ENCODE peak calls at places on chromosomes 1 and 21, in eight cellular contexts. One of them, this sample, is unnamed.

GRCh38 chr1:98203461-98203860 is 282.6 kb upstream of the DPYD start:
- DNase-seq in endothelial cell of umbilical vein: no peak
- DNase-seq in Peyer's patch: no peak
- DNase-seq in adrenal gland: no peak
- DNase-seq in vagina: no peak
- DNase-seq in GM12878: no peak
- DNase-seq in IMR-90: peak
- DNase-seq in GM12892: no peak
- DNase-seq in this sample: no peak

GRCh38 chr1:41925712-41926111 is 7.0 kb upstream of the HIVEP3 start:
- DNase-seq in endothelial cell of umbilical vein: no peak
- DNase-seq in Peyer's patch: no peak
- DNase-seq in adrenal gland: no peak
- DNase-seq in vagina: no peak
- DNase-seq in GM12878: no peak
- DNase-seq in IMR-90: peak
- DNase-seq in GM12892: no peak
- DNase-seq in this sample: peak

GRCh38 chr1:114627107-114627506 is 42.7 kb downstream of the DENND2C start:
- DNase-seq in endothelial cell of umbilical vein: no peak
- DNase-seq in Peyer's patch: no peak
- DNase-seq in adrenal gland: no peak
- DNase-seq in vagina: no peak
- DNase-seq in GM12878: no peak
- DNase-seq in IMR-90: no peak
- DNase-seq in GM12892: no peak
- DNase-seq in this sample: no peak

GRCh38 chr1:15885701-15886612 is 38.5 kb downstream of the SPEN start:
- DNase-seq in endothelial cell of umbilical vein: peak
- DNase-seq in Peyer's patch: peak
- DNase-seq in adrenal gland: peak
- DNase-seq in vagina: peak
- DNase-seq in GM12878: peak
- DNase-seq in IMR-90: peak
- DNase-seq in GM12892: no peak
- DNase-seq in this sample: peak

GRCh38 chr1:38347446-38348175 is 301.0 kb upstream of the POU3F1 start:
- DNase-seq in endothelial cell of umbilical vein: no peak
- DNase-seq in Peyer's patch: no peak
- DNase-seq in adrenal gland: no peak
- DNase-seq in vagina: no peak
- DNase-seq in GM12878: no peak
- DNase-seq in IMR-90: no peak
- DNase-seq in GM12892: no peak
- DNase-seq in this sample: no peak

GRCh38 chr1:114756009-114756892 is 1.5 kb downstream of the CSDE1 start:
- DNase-seq in endothelial cell of umbilical vein: no peak
- DNase-seq in Peyer's patch: no peak
- DNase-seq in adrenal gland: no peak
- DNase-seq in vagina: no peak
- DNase-seq in GM12878: peak
- DNase-seq in IMR-90: peak
- DNase-seq in GM12892: no peak
- DNase-seq in this sample: peak

GRCh38 chr1:47591801-47592200 is 154.0 kb downstream of the FOXD2 start:
- DNase-seq in endothelial cell of umbilical vein: no peak
- DNase-seq in Peyer's patch: no peak
- DNase-seq in adrenal gland: no peak
- DNase-seq in vagina: no peak
- DNase-seq in GM12878: no peak
- DNase-seq in IMR-90: no peak
- DNase-seq in GM12892: no peak
- DNase-seq in this sample: no peak

GRCh38 chr1:246155923-246156322 is 351.2 kb downstream of the SMYD3 start:
- DNase-seq in endothelial cell of umbilical vein: peak
- DNase-seq in Peyer's patch: no peak
- DNase-seq in adrenal gland: no peak
- DNase-seq in vagina: no peak
- DNase-seq in GM12878: no peak
- DNase-seq in IMR-90: peak
- DNase-seq in GM12892: no peak
- DNase-seq in this sample: no peak

GRCh38 chr1:51833700-51834099 is 44.8 kb downstream of the NRDC start:
- DNase-seq in endothelial cell of umbilical vein: no peak
- DNase-seq in Peyer's patch: no peak
- DNase-seq in adrenal gland: no peak
- DNase-seq in vagina: no peak
- DNase-seq in GM12878: no peak
- DNase-seq in IMR-90: peak
- DNase-seq in GM12892: no peak
- DNase-seq in this sample: no peak

GRCh38 chr1:170126691-170127090 is 19.1 kb upstream of the NTMT2 start:
- DNase-seq in endothelial cell of umbilical vein: no peak
- DNase-seq in Peyer's patch: no peak
- DNase-seq in adrenal gland: no peak
- DNase-seq in vagina: no peak
- DNase-seq in GM12878: peak
- DNase-seq in IMR-90: peak
- DNase-seq in GM12892: peak
- DNase-seq in this sample: peak

GRCh38 chr1:237684236-237684635 is 206.5 kb downstream of the ZP4 start:
- DNase-seq in endothelial cell of umbilical vein: no peak
- DNase-seq in Peyer's patch: no peak
- DNase-seq in adrenal gland: no peak
- DNase-seq in vagina: no peak
- DNase-seq in GM12878: no peak
- DNase-seq in IMR-90: peak
- DNase-seq in GM12892: no peak
- DNase-seq in this sample: no peak

GRCh38 chr1:178581351-178581951 is 68.5 kb downstream of the TEX35 start:
- DNase-seq in endothelial cell of umbilical vein: no peak
- DNase-seq in Peyer's patch: peak
- DNase-seq in adrenal gland: no peak
- DNase-seq in vagina: no peak
- DNase-seq in GM12878: peak
- DNase-seq in IMR-90: no peak
- DNase-seq in GM12892: no peak
- DNase-seq in this sample: no peak

GRCh38 chr21:29360799-29361765 is 62.4 kb downstream of the BACH1 start:
- DNase-seq in endothelial cell of umbilical vein: no peak
- DNase-seq in Peyer's patch: no peak
- DNase-seq in adrenal gland: no peak
- DNase-seq in vagina: peak
- DNase-seq in GM12878: no peak
- DNase-seq in IMR-90: peak
- DNase-seq in GM12892: no peak
- DNase-seq in this sample: peak

GRCh38 chr1:184854456-184855180 is 100.0 kb upstream of the EDEM3 start:
- DNase-seq in endothelial cell of umbilical vein: peak
- DNase-seq in Peyer's patch: no peak
- DNase-seq in adrenal gland: no peak
- DNase-seq in vagina: no peak
- DNase-seq in GM12878: no peak
- DNase-seq in IMR-90: peak
- DNase-seq in GM12892: no peak
- DNase-seq in this sample: peak

GRCh38 chr1:226874579-226875425 is 4.4 kb downstream of the PSEN2 start:
- DNase-seq in endothelial cell of umbilical vein: no peak
- DNase-seq in Peyer's patch: no peak
- DNase-seq in adrenal gland: no peak
- DNase-seq in vagina: peak
- DNase-seq in GM12878: no peak
- DNase-seq in IMR-90: no peak
- DNase-seq in GM12892: no peak
- DNase-seq in this sample: no peak

GRCh38 chr1:29521438-29521715 is 285.1 kb downstream of the PTPRU start:
- DNase-seq in endothelial cell of umbilical vein: no peak
- DNase-seq in Peyer's patch: no peak
- DNase-seq in adrenal gland: peak
- DNase-seq in vagina: no peak
- DNase-seq in GM12878: no peak
- DNase-seq in IMR-90: no peak
- DNase-seq in GM12892: no peak
- DNase-seq in this sample: no peak

GRCh38 chr1:173505401-173505800 is 28.3 kb downstream of the PRDX6 start:
- DNase-seq in endothelial cell of umbilical vein: no peak
- DNase-seq in Peyer's patch: no peak
- DNase-seq in adrenal gland: no peak
- DNase-seq in vagina: no peak
- DNase-seq in GM12878: no peak
- DNase-seq in IMR-90: peak
- DNase-seq in GM12892: no peak
- DNase-seq in this sample: no peak

GRCh38 chr1:2777428-2778219 is 23.9 kb downstream of the TTC34 start:
- DNase-seq in endothelial cell of umbilical vein: no peak
- DNase-seq in Peyer's patch: peak
- DNase-seq in adrenal gland: no peak
- DNase-seq in vagina: no peak
- DNase-seq in GM12878: no peak
- DNase-seq in IMR-90: no peak
- DNase-seq in GM12892: no peak
- DNase-seq in this sample: no peak

GRCh38 chr1:234632225-234632624 is 22.2 kb upstream of the IRF2BP2 start:
- DNase-seq in endothelial cell of umbilical vein: no peak
- DNase-seq in Peyer's patch: no peak
- DNase-seq in adrenal gland: no peak
- DNase-seq in vagina: no peak
- DNase-seq in GM12878: no peak
- DNase-seq in IMR-90: no peak
- DNase-seq in GM12892: no peak
- DNase-seq in this sample: no peak

GRCh38 chr1:56799605-56800398 is 19.4 kb downstream of the FYB2 start:
- DNase-seq in endothelial cell of umbilical vein: no peak
- DNase-seq in Peyer's patch: no peak
- DNase-seq in adrenal gland: no peak
- DNase-seq in vagina: no peak
- DNase-seq in GM12878: no peak
- DNase-seq in IMR-90: peak
- DNase-seq in GM12892: no peak
- DNase-seq in this sample: no peak

GRCh38 chr1:203204776-203205175 is 18.3 kb upstream of the CHI3L1 start:
- DNase-seq in endothelial cell of umbilical vein: no peak
- DNase-seq in Peyer's patch: no peak
- DNase-seq in adrenal gland: no peak
- DNase-seq in vagina: no peak
- DNase-seq in GM12878: no peak
- DNase-seq in IMR-90: no peak
- DNase-seq in GM12892: no peak
- DNase-seq in this sample: no peak
- TF ChIP-seq POLR2A in endothelial cell of umbilical vein: no peak
- TF ChIP-seq POLR2A in Peyer's patch: no peak
- TF ChIP-seq POLR2A in adrenal gland: no peak
- TF ChIP-seq POLR2A in vagina: no peak
- TF ChIP-seq POLR2A in GM12878: no peak
- TF ChIP-seq POLR2A in IMR-90: no peak
- TF ChIP-seq POLR2A in GM12892: no peak
- TF ChIP-seq POLR2A in this sample: no peak

GRCh38 chr1:155255243-155256100 is at the start of gene ENTREP3:
- DNase-seq in endothelial cell of umbilical vein: peak
- DNase-seq in Peyer's patch: peak
- DNase-seq in adrenal gland: peak
- DNase-seq in vagina: no peak
- DNase-seq in GM12878: no peak
- DNase-seq in IMR-90: peak
- DNase-seq in GM12892: peak
- DNase-seq in this sample: peak
- TF ChIP-seq POLR2A in endothelial cell of umbilical vein: peak
- TF ChIP-seq POLR2A in Peyer's patch: peak
- TF ChIP-seq POLR2A in adrenal gland: peak
- TF ChIP-seq POLR2A in vagina: peak
- TF ChIP-seq POLR2A in GM12878: peak
- TF ChIP-seq POLR2A in IMR-90: peak
- TF ChIP-seq POLR2A in GM12892: peak
- TF ChIP-seq POLR2A in this sample: peak

DNA sequence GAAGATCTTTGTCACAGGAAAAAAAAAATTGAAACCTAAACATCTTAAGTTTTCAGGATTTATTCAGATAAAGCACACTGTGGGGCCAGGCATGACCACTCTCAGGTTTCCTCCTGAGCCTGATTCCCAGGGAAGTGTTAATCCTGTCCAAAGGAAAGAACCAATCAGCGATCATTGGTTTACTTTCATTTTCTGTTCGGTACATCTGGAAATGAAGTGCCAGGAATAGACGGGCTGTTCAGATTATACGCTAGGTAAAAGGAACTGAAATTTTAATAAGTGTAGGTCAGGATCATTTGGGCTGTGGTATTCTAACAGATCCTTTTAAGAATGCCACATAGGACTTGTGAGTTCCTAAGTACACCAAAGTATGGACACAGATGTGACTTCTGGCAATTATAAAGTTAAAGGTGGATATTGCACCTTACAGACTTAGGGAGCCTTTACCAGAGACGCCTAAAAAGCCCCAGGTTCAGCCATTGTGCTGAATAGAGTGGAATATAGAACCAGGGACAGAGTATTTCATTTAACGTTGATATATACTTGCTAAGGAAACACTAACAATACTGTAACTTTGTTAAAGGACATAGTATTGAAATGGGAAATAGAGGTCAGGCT is 9.3 kb upstream of the CACYBP start:
- DNase-seq in endothelial cell of umbilical vein: peak
- DNase-seq in Peyer's patch: no peak
- DNase-seq in adrenal gland: no peak
- DNase-seq in vagina: no peak
- DNase-seq in GM12878: no peak
- DNase-seq in IMR-90: peak
- DNase-seq in GM12892: no peak
- DNase-seq in this sample: peak
- TF ChIP-seq POLR2A in endothelial cell of umbilical vein: peak
- TF ChIP-seq POLR2A in Peyer's patch: no peak
- TF ChIP-seq POLR2A in adrenal gland: no peak
- TF ChIP-seq POLR2A in vagina: no peak
- TF ChIP-seq POLR2A in GM12878: no peak
- TF ChIP-seq POLR2A in IMR-90: no peak
- TF ChIP-seq POLR2A in GM12892: no peak
- TF ChIP-seq POLR2A in this sample: no peak

GRCh38 chr1:156767101-156767878 is at the start of gene PRCC:
- DNase-seq in endothelial cell of umbilical vein: peak
- DNase-seq in Peyer's patch: peak
- DNase-seq in adrenal gland: peak
- DNase-seq in vagina: peak
- DNase-seq in GM12878: peak
- DNase-seq in IMR-90: peak
- DNase-seq in GM12892: peak
- DNase-seq in this sample: peak
- TF ChIP-seq POLR2A in endothelial cell of umbilical vein: no peak
- TF ChIP-seq POLR2A in Peyer's patch: peak
- TF ChIP-seq POLR2A in adrenal gland: peak
- TF ChIP-seq POLR2A in vagina: peak
- TF ChIP-seq POLR2A in GM12878: peak
- TF ChIP-seq POLR2A in IMR-90: peak
- TF ChIP-seq POLR2A in GM12892: peak
- TF ChIP-seq POLR2A in this sample: peak